ENCODE peak calls at places on chromosomes 1 and 21, in seven cellular contexts. F is IMR-90, A is neuronal stem cell, K is mesenchymal stem cell, N is H9, P is mesendoderm, D is trophoblast cell. V is an unnamed sample.

GRCh38 chr1:10046356-10047085 is 13.8 kb downstream of the UBE4B start:
- DNase-seq in N (no peak), P (no peak), F (no peak), K (no peak), D (no peak), A (no peak), V (no peak)

GRCh38 chr1:183444243-183444642 is 26.1 kb upstream of the NMNAT2 start:
- DNase-seq in K (no peak), F (peak), D (no peak), N (no peak), P (peak), A (no peak), V (no peak)

GRCh38 chr1:2308844-2309243 is 80.7 kb downstream of the SKI start:
- DNase-seq in A (no peak), F (no peak), N (no peak), P (no peak), K (no peak), D (no peak), V (no peak)

GRCh38 chr1:16922885-16923431 is 1.2 kb downstream of the CROCC start:
- DNase-seq in A (no peak), F (no peak), D (no peak), P (no peak), N (peak), K (no peak), V (no peak)

GRCh38 chr1:1204998-1205768 is 1.2 kb downstream of the TNFRSF18 start:
- DNase-seq in N (no peak), F (no peak), D (no peak), K (no peak), A (no peak), P (no peak), V (no peak)

GRCh38 chr1:205563927-205564441 is 59.5 kb downstream of the CDK18 start:
- DNase-seq in P (no peak), F (no peak), N (no peak), A (no peak), D (no peak), K (no peak), V (no peak)

GRCh38 chr21:18722193-18722592 is 318.6 kb upstream of the TMPRSS15 start:
- DNase-seq in K (no peak), N (no peak), F (no peak), P (no peak), D (no peak), A (no peak), V (no peak)

GRCh38 chr1:228809621-228810313 is 74.5 kb downstream of the RHOU start:
- DNase-seq in D (peak), P (peak), F (no peak), N (peak), K (no peak), A (no peak), V (no peak)

GRCh38 chr1:47703981-47704596 is 266.2 kb downstream of the FOXD2 start:
- DNase-seq in K (no peak), D (no peak), F (peak), N (no peak), A (no peak), P (peak), V (no peak)

GRCh38 chr1:55741516-55741915 is 526.4 kb upstream of the USP24 start:
- DNase-seq in F (peak), A (no peak), K (no peak), D (no peak), P (no peak), N (no peak), V (no peak)

GRCh38 chr1:94048413-94049164 is 72.4 kb downstream of the ABCA4 start:
- DNase-seq in P (peak), F (no peak), D (no peak), A (no peak), N (peak), K (peak), V (no peak)

GRCh38 chr1:2231667-2232254 is 3.6 kb downstream of the SKI start:
- DNase-seq in K (peak), F (peak), A (no peak), N (peak), P (no peak), D (peak), V (peak)

GRCh38 chr1:14522331-14523241 is 75.9 kb upstream of the KAZN start:
- DNase-seq in P (peak), F (peak), D (peak), K (no peak), N (peak), A (no peak), V (no peak)

GRCh38 chr1:2449636-2450454 is 26.2 kb upstream of the PLCH2 start:
- DNase-seq in F (no peak), P (no peak), N (no peak), A (no peak), K (no peak), D (no peak), V (no peak)

GRCh38 chr1:223176437-223176836 is 33.4 kb upstream of the TLR5 start:
- DNase-seq in P (no peak), D (no peak), N (no peak), K (no peak), F (no peak), A (no peak), V (no peak)

GRCh38 chr1:164720329-164721036 is 161.5 kb downstream of the PBX1 start:
- DNase-seq in P (no peak), K (no peak), D (no peak), A (no peak), F (no peak), N (no peak), V (no peak)

GRCh38 chr1:32817159-32817814 is at the start of the genes S100PBP and YARS1:
- DNase-seq in A (peak), D (peak), N (peak), P (peak), K (peak), F (peak), V (peak)

GRCh38 chr1:59703918-59704378 is 110.8 kb upstream of the HOOK1 start:
- DNase-seq in A (no peak), P (no peak), F (peak), K (no peak), N (no peak), D (peak), V (no peak)

GRCh38 chr1:206685749-206686485 is 1.2 kb downstream of the MAPKAPK2 start:
- DNase-seq in K (peak), N (no peak), P (peak), D (peak), A (peak), F (peak), V (no peak)

GRCh38 chr1:235012436-235013210 is 116.0 kb downstream of the TOMM20 start:
- DNase-seq in K (no peak), P (no peak), N (no peak), A (no peak), F (no peak), D (no peak), V (no peak)

GRCh38 chr1:247298701-247299100 is 33.0 kb downstream of the ZNF496 start:
- DNase-seq in P (peak), N (no peak), D (no peak), A (no peak), K (no peak), F (no peak), V (no peak)

GRCh38 chr1:65166572-65167305 is 18.7 kb downstream of the AK4 start:
- DNase-seq in D (no peak), P (no peak), K (no peak), A (no peak), F (no peak), N (no peak), V (no peak)
- H2BK120ac ChIP-seq in D (no peak), P (no peak), K (no peak), A (no peak), F (no peak), N (no peak), V (peak)

GRCh38 chr21:35510294-35510693 is 461.2 kb upstream of the RUNX1 start:
- DNase-seq in F (no peak), N (no peak), K (no peak), A (no peak), D (no peak), P (no peak), V (no peak)

GRCh38 chr21:35509004-35509704 is 460.1 kb upstream of the RUNX1 start:
- DNase-seq in K (peak), N (no peak), F (no peak), A (no peak), P (no peak), D (no peak), V (no peak)

GRCh38 chr21:35506352-35506751 is 457.2 kb upstream of the RUNX1 start:
- DNase-seq in N (no peak), P (no peak), F (no peak), K (no peak), A (no peak), D (no peak), V (no peak)

GRCh38 chr21:35511298-35512162 is 462.4 kb upstream of the RUNX1 start:
- DNase-seq in A (no peak), D (no peak), F (peak), N (no peak), P (no peak), K (peak), V (no peak)

GRCh38 chr21:35508389-35508888 is 459.3 kb upstream of the RUNX1 start:
- DNase-seq in K (peak), N (peak), A (peak), F (peak), D (peak), P (peak), V (peak)
- H2BK120ac ChIP-seq in K (no peak), N (no peak), A (no peak), F (no peak), D (no peak), P (no peak), V (no peak)

DNA sequence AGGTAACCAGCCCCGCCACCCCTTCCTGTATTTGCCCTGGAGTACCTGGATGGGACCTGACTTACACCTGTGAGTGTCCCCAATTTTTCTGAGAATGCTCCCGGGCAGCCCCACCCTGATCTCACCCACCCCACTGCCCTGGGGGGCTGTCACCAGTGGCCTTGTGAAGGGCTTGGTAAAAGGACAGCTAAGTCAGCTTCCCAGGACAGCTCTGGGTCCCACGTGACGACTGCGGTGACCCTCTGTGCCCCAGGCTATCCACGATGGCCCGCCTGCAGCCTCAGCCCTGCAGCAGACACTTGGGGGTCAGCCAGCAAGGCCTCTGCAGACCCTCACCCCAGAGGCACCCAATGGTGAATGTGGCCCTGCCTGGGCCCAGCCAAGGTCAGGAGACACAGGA is 5.6 kb downstream of the SRM start:
- DNase-seq in A (no peak), K (no peak), D (no peak), N (no peak), P (no peak), F (no peak), V (no peak)
- H2BK120ac ChIP-seq in A (no peak), K (no peak), D (no peak), N (no peak), P (no peak), F (no peak), V (no peak)

GRCh38 chr1:230552880-230553279 is 89.4 kb upstream of the COG2 start:
- DNase-seq in N (no peak), K (no peak), F (no peak), D (no peak), P (no peak), A (no peak), V (no peak)
- H2BK120ac ChIP-seq in N (no peak), K (no peak), F (no peak), D (no peak), P (no peak), A (no peak), V (no peak)

GRCh38 chr1:64839732-64840405 is 95.0 kb downstream of the RAVER2 start:
- DNase-seq in D (no peak), A (no peak), P (no peak), F (no peak), K (no peak), N (no peak), V (no peak)

GRCh38 chr1:64841330-64842065 is 96.6 kb downstream of the RAVER2 start:
- DNase-seq in P (no peak), N (no peak), D (peak), K (no peak), A (no peak), F (no peak), V (no peak)

GRCh38 chr1:64838486-64838885 is 93.6 kb downstream of the RAVER2 start:
- DNase-seq in D (no peak), F (no peak), A (no peak), P (no peak), K (no peak), N (no peak), V (no peak)

GRCh38 chr1:64836792-64837191 is 91.9 kb downstream of the RAVER2 start:
- DNase-seq in A (no peak), F (no peak), P (no peak), D (no peak), K (no peak), N (no peak), V (no peak)

GRCh38 chr1:64839270-64839669 is 94.4 kb downstream of the RAVER2 start:
- DNase-seq in K (no peak), P (no peak), F (no peak), N (no peak), D (no peak), A (no peak), V (no peak)
- H2BK120ac ChIP-seq in K (no peak), P (no peak), F (no peak), N (no peak), D (no peak), A (no peak), V (no peak)

DNA sequence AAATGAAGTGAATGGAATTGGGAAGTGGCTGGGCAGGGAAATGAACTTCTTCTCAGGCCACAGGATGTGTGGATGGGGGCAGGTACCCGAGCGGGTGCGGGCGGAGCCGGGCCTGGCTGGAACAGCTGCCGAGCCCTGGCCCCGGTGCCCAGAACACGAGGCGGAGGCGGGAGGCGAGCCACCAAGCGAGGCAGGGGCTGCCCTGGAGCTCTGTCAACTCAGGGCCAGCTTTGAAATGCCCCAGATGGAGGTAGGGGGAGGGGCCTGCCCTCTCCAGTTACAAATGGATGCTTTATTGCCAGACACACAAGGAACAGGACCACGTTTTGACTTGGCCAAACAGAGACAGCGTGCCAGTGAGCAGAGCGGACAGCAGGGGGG is 240.3 kb downstream of the SDCCAG8 start:
- DNase-seq in K (no peak), P (no peak), D (no peak), F (no peak), A (no peak), N (no peak), V (no peak)
- H2BK120ac ChIP-seq in K (no peak), P (no peak), D (no peak), F (peak), A (peak), N (no peak), V (no peak)

DNA sequence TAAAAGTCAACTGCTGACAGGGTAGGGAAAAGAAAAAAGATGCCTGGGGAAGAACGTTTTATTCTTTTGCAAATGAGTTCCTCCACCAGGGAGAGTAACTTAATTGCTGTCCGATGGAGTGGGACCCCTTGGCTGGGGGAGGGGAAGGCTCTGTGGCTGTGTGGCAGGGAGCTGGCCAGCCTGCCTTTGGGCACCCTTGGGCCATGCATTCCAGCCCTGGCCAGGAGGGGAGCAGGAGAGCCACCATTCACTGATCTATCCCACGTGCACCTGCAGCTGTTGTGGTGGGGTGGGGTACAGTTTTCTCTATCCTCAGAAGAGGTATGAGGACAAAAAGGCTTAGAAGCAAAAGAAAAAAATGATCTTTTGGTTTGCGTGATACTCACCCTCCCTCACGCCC is 116.9 kb downstream of the KCNK1 start:
- DNase-seq in A (no peak), F (no peak), K (no peak), D (no peak), N (peak), P (peak), V (peak)
- H2BK120ac ChIP-seq in A (no peak), F (no peak), K (no peak), D (no peak), N (no peak), P (no peak), V (peak)

GRCh38 chr1:161193561-161194235 is 5.2 kb downstream of the ADAMTS4 start:
- DNase-seq in A (no peak), K (no peak), D (no peak), N (no peak), P (no peak), F (no peak), V (no peak)
- H2BK120ac ChIP-seq in A (no peak), K (no peak), D (no peak), N (no peak), P (no peak), F (no peak), V (no peak)

GRCh38 chr21:32990666-32991065 is 35.1 kb upstream of the OLIG2 start:
- DNase-seq in F (no peak), K (no peak), P (no peak), A (no peak), N (no peak), D (no peak), V (no peak)
- H2BK120ac ChIP-seq in F (no peak), K (no peak), P (no peak), A (no peak), N (no peak), D (no peak), V (no peak)

V was measured in H1.